ENCODE peak calls at places on chromosomes 5 and 9, in seven cellular contexts. E is activated CD4-positive, alpha-beta T cell treated with anti-CD3 and anti-CD28 coated beads for 24 hours; V is substantia nigra; Z is GM12865; T is SW480; Q is mammary epithelial cell; M is sigmoid colon. F is an unnamed sample.

GRCh38 chr9:31740705-31741104 is 643.7 kb upstream of the ACO1 start:
- DNase-seq in E (no peak), V (no peak), Z (no peak), T (no peak), Q (peak; percentile 21), M (no peak), F (no peak)

GRCh38 chr9:132672413-132672690 is 2.1 kb downstream of the GTF3C4 start:
- DNase-seq in E (no peak), V (no peak), Z (no peak), T (no peak), Q (peak; percentile 26), M (no peak), F (no peak)

GRCh38 chr5:102511666-102512065 is 12.9 kb upstream of the SLCO6A1 start:
- DNase-seq in E (no peak), V (peak; percentile 41), Z (no peak), T (no peak), Q (no peak), M (no peak), F (no peak)

GRCh38 chr5:10854526-10855277 is 93.7 kb upstream of the DAP start:
- DNase-seq in E (no peak), V (no peak), Z (no peak), T (no peak), Q (peak; percentile 5), M (no peak), F (no peak)

GRCh38 chr9:33249087-33249657 is 9.2 kb downstream of the SPINK4 start:
- DNase-seq in E (no peak), V (no peak), Z (peak; percentile 58), T (no peak), Q (no peak), M (peak; percentile 14), F (no peak)

GRCh38 chr9:98726735-98727134 is 18.0 kb upstream of the GABBR2 start:
- DNase-seq in E (no peak), V (no peak), Z (no peak), T (no peak), Q (no peak), M (no peak), F (no peak)

GRCh38 chr9:34046784-34047379 is 1.8 kb downstream of the UBAP2 start:
- DNase-seq in E (no peak), V (no peak), Z (peak; percentile 15), T (no peak), Q (peak; percentile 44), M (no peak), F (no peak)

GRCh38 chr5:80793354-80793753 is 138.6 kb upstream of the DHFR start:
- DNase-seq in E (no peak), V (no peak), Z (no peak), T (no peak), Q (peak; percentile 28), M (no peak), F (no peak)

GRCh38 chr5:180832638-180833068 is 28.4 kb downstream of the ZFP62 start:
- DNase-seq in E (no peak), V (no peak), Z (peak; percentile 86), T (no peak), Q (no peak), M (no peak), F (no peak)

GRCh38 chr5:9392625-9393024 is 153.2 kb downstream of the SEMA5A start:
- DNase-seq in E (no peak), V (no peak), Z (no peak), T (no peak), Q (no peak), M (no peak), F (no peak)

GRCh38 chr9:129368458-129368978 is 190.5 kb upstream of the IER5L start:
- DNase-seq in E (no peak), V (no peak), Z (no peak), T (no peak), Q (no peak), M (no peak), F (no peak)

GRCh38 chr5:152529456-152529855 is 124.4 kb upstream of the NMUR2 start:
- DNase-seq in E (no peak), V (no peak), Z (no peak), T (no peak), Q (no peak), M (no peak), F (no peak)

GRCh38 chr9:35972093-35972492 is 14.1 kb upstream of the OR2S2 start:
- DNase-seq in E (peak; percentile 10), V (no peak), Z (no peak), T (no peak), Q (no peak), M (no peak), F (no peak)

GRCh38 chr9:133484671-133485437 is 6.0 kb upstream of the SLC2A6 start:
- DNase-seq in E (no peak), V (no peak), Z (no peak), T (no peak), Q (no peak), M (no peak), F (no peak)

GRCh38 chr5:59724482-59725392 is 168.8 kb downstream of the PDE4D start:
- DNase-seq in E (peak; percentile 7), V (no peak), Z (peak; percentile 61), T (peak; percentile 29), Q (peak; percentile 35), M (no peak), F (no peak)

GRCh38 chr9:97982191-97982718 is 886 bp upstream of the ANP32B start:
- DNase-seq in E (no peak), V (no peak), Z (no peak), T (peak; percentile 27), Q (no peak), M (no peak), F (no peak)

GRCh38 chr9:97487880-97488279 is 13.6 kb upstream of the TMOD1 start:
- DNase-seq in E (no peak), V (no peak), Z (no peak), T (no peak), Q (no peak), M (no peak), F (no peak)

GRCh38 chr9:93899609-93900435 is 55.3 kb downstream of the BARX1 start:
- DNase-seq in E (no peak), V (no peak), Z (no peak), T (no peak), Q (no peak), M (peak; percentile 56), F (no peak)

GRCh38 chr5:33850100-33850594 is 41.6 kb downstream of the ADAMTS12 start:
- DNase-seq in E (no peak), V (no peak), Z (peak; percentile 98), T (peak; percentile 93), Q (peak; percentile 98), M (no peak), F (no peak)

GRCh38 chr5:90844931-90845330 is 286.3 kb downstream of the ADGRV1 start:
- DNase-seq in E (no peak), V (no peak), Z (no peak), T (no peak), Q (no peak), M (no peak), F (no peak)

GRCh38 chr5:81534481-81534840 is 140.5 kb upstream of the ACOT12 start:
- DNase-seq in E (no peak), V (no peak), Z (no peak), T (no peak), Q (no peak), M (no peak), F (no peak)

GRCh38 chr9:99416007-99416406 is 193.9 kb downstream of the SEC61B start:
- DNase-seq in E (no peak), V (no peak), Z (peak; percentile 21), T (no peak), Q (no peak), M (no peak), F (no peak)

GRCh38 chr9:33466565-33467495 is 6.9 kb downstream of the NOL6 start:
- DNase-seq in E (peak; percentile 60), V (no peak), Z (peak; percentile 61), T (no peak), Q (no peak), M (peak; percentile 76), F (no peak)

GRCh38 chr5:112711436-112711835 is 26.2 kb upstream of the APC start:
- DNase-seq in E (no peak), V (no peak), Z (no peak), T (no peak), Q (no peak), M (no peak), F (no peak)

GRCh38 chr5:148443998-148444397 is 60.2 kb downstream of the FBXO38 start:
- DNase-seq in E (peak; percentile 6), V (no peak), Z (peak; percentile 57), T (peak; percentile 48), Q (peak; percentile 46), M (peak; percentile 66), F (no peak)

GRCh38 chr5:181189363-181189961 is 15.5 kb downstream of the TRIM7 start:
- DNase-seq in E (no peak), V (no peak), Z (peak; percentile 62), T (no peak), Q (peak; percentile 42), M (no peak), F (no peak)

GRCh38 chr9:120348951-120349429 is 231.0 kb downstream of the CDK5RAP2 start:
- DNase-seq in E (no peak), V (peak; percentile 10), Z (peak; percentile 37), T (peak; percentile 41), Q (peak; percentile 11), M (no peak), F (no peak)

GRCh38 chr9:14326264-14326826 is 12.4 kb upstream of the NFIB start:
- DNase-seq in E (no peak), V (no peak), Z (peak; percentile 17), T (peak; percentile 90), Q (peak; percentile 92), M (no peak), F (no peak)

F was measured in SIG-M5.